ENCODE peak calls at places on chromosome 5, in ten cellular contexts. G, B, C, L, Q, K, V, I, O and U are unnamed samples.

GRCh38 chr5:157046041-157046440 is 12.9 kb downstream of the HAVCR1 start:
- DNase-seq in C (peak; percentile 7), B (peak; percentile 28), G (no peak), Q (no peak), I (no peak), K (peak; percentile 7), L (peak; percentile 84), O (no peak), V (no peak), U (no peak)

GRCh38 chr5:148875205-148875875 is 48.9 kb downstream of the ADRB2 start:
- DNase-seq in G (peak; percentile 16), Q (no peak), O (no peak), I (no peak), B (no peak), L (no peak), C (no peak), K (no peak), V (no peak), U (no peak)

GRCh38 chr5:179504191-179504590 is 46.2 kb upstream of the RUFY1 start:
- DNase-seq in O (no peak), Q (no peak), I (no peak), C (no peak), B (no peak), K (no peak), G (no peak), L (no peak), V (no peak), U (no peak)

GRCh38 chr5:27682600-27682999 is 644.2 kb upstream of the CDH9 start:
- DNase-seq in I (no peak), C (peak; percentile 6), B (no peak), Q (no peak), K (no peak), L (no peak), O (no peak), V (no peak), G (peak; percentile 21), U (no peak)

GRCh38 chr5:7849531-7850240 is 1.2 kb downstream of the CFAP90 start:
- DNase-seq in O (peak; percentile 8), C (peak; percentile 72), I (no peak), Q (peak; percentile 91), V (no peak), K (peak; percentile 65), L (no peak), B (no peak), G (no peak), U (no peak)

GRCh38 chr5:145245354-145245753 is 589.8 kb downstream of the PRELID2 start:
- DNase-seq in K (no peak), Q (no peak), V (no peak), L (no peak), G (peak; percentile 44), B (no peak), O (no peak), I (no peak), C (peak; percentile 28), U (no peak)

GRCh38 chr5:150058480-150059126 is 27.8 kb downstream of the CSF1R start:
- DNase-seq in I (no peak), G (peak; percentile 76), K (peak; percentile 80), V (no peak), L (no peak), O (no peak), Q (no peak), B (no peak), C (no peak), U (no peak)

GRCh38 chr5:128053291-128053954 is 30.1 kb upstream of the SLC12A2 start:
- DNase-seq in B (no peak), K (no peak), V (no peak), O (no peak), Q (no peak), I (no peak), L (no peak), G (no peak), C (no peak), U (no peak)

GRCh38 chr5:17305964-17306725 is 88.7 kb downstream of the BASP1 start:
- DNase-seq in Q (no peak), L (peak; percentile 78), V (no peak), I (no peak), C (no peak), K (no peak), G (peak; percentile 92), B (no peak), O (no peak), U (no peak)

GRCh38 chr5:32138839-32139493 is 35.2 kb downstream of the GOLPH3 start:
- DNase-seq in I (peak; percentile 11), V (no peak), C (no peak), K (no peak), B (no peak), Q (no peak), O (peak; percentile 76), L (no peak), G (peak; percentile 40), U (no peak)

GRCh38 chr5:123209163-123210013 is 120.3 kb downstream of the PRDM6 start:
- DNase-seq in G (peak; percentile 93), V (no peak), L (no peak), I (no peak), C (no peak), O (no peak), B (peak; percentile 48), K (no peak), Q (no peak), U (no peak)

GRCh38 chr5:147055304-147055826 is 176.8 kb upstream of the PPP2R2B start:
- DNase-seq in V (no peak), C (no peak), O (no peak), Q (no peak), K (peak; percentile 41), G (no peak), I (no peak), L (no peak), B (no peak), U (no peak)

GRCh38 chr5:154384480-154385235 is 61.1 kb upstream of the SAP30L start:
- DNase-seq in C (no peak), K (no peak), L (no peak), G (no peak), I (no peak), Q (no peak), O (peak; percentile 18), B (no peak), V (no peak), U (no peak)